ENCODE peak calls at places on chromosome 3, in nine cellular contexts. D is H9, O is thoracic aorta, Z is endodermal cell, Q is HFFc6, F is AG09309, J is mesothelial cell of epicardium, T is neural crest cell, W is nephron progenitor cell. E is an unnamed sample.

GRCh38 chr3:18740631-18741583 is 315.8 kb upstream of the SATB1 start:
- DNase-seq in W (no peak), T (no peak), D (no peak), F (no peak), Q (no peak), J (no peak), O (no peak), Z (no peak), E (no peak)

GRCh38 chr3:99901200-99901926 is 83.7 kb downstream of the CMSS1 start:
- DNase-seq in F (no peak), J (no peak), T (no peak), Z (no peak), O (no peak), D (no peak), W (no peak), Q (peak; percentile 89), E (no peak)

GRCh38 chr3:132867956-132868355 is 145.7 kb upstream of the NPHP3 start:
- DNase-seq in F (no peak), T (no peak), Q (no peak), Z (no peak), J (no peak), O (no peak), W (no peak), D (no peak), E (no peak)

GRCh38 chr3:83902842-83903241 is 1055.9 kb upstream of the CADM2 start:
- DNase-seq in J (no peak), W (no peak), Q (no peak), D (no peak), T (no peak), F (no peak), O (no peak), Z (no peak), E (no peak)

GRCh38 chr3:54914180-54914579 is 13.7 kb downstream of the LRTM1 start:
- DNase-seq in Z (no peak), D (no peak), J (no peak), T (no peak), Q (no peak), O (no peak), W (no peak), F (no peak), E (no peak)

GRCh38 chr3:114290911-114291901 is 2.6 kb upstream of the TIGIT start:
- DNase-seq in O (no peak), J (peak; percentile 66), Q (peak; percentile 9), T (peak; percentile 72), Z (peak; percentile 99), W (peak; percentile 86), F (no peak), D (peak; percentile 95), E (peak; percentile 63)

GRCh38 chr3:180409170-180409569 is 192.8 kb upstream of the TTC14 start:
- DNase-seq in F (no peak), O (no peak), Q (no peak), D (no peak), T (no peak), Z (no peak), J (no peak), W (no peak), E (no peak)

GRCh38 chr3:159448902-159449301 is 539.7 kb upstream of the IL12A start:
- DNase-seq in Z (no peak), T (no peak), Q (no peak), D (no peak), J (no peak), O (no peak), F (no peak), W (no peak), E (no peak)

GRCh38 chr3:48650723-48651122 is 12.0 kb downstream of the CELSR3 start:
- DNase-seq in F (no peak), W (no peak), T (no peak), D (no peak), Z (no peak), O (no peak), J (no peak), Q (no peak), E (no peak)

GRCh38 chr3:29057326-29057725 is 223.5 kb upstream of the RBMS3 start:
- DNase-seq in Z (no peak), Q (peak; percentile 75), W (no peak), F (peak; percentile 65), J (no peak), D (peak; percentile 36), T (no peak), O (no peak), E (no peak)

GRCh38 chr3:133161666-133162065 is 123.5 kb downstream of the TMEM108 start:
- DNase-seq in T (no peak), D (no peak), Q (no peak), O (no peak), J (no peak), F (no peak), W (no peak), Z (no peak), E (no peak)

GRCh38 chr3:102339671-102340070 is 95.1 kb upstream of the ZPLD1 start:
- DNase-seq in J (no peak), O (no peak), T (no peak), Q (no peak), W (no peak), D (no peak), Z (no peak), F (no peak), E (no peak)

DNA sequence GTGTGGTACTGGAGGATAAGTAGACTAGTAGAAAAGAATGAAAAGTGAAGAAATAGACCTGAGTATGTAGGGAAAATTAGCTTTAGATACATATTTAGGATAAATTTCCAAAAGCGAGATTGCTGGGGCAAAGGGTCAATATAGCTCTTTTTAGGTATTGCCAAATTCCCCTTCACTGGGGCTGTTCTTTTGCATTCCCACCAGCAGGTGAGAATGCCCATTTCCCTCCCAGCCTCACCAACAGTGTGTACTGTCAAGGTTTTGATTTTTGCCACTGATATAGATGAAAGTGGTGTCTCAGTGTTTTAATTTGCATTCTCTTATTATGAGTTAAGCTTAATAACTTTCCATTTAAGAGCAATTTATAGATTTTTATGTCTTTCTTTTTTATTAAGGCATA is 35.7 kb upstream of the BHLHE40 start:
- DNase-seq in Z (no peak), J (no peak), W (no peak), T (no peak), O (no peak), Q (no peak), F (no peak), D (no peak), E (no peak)
- TF ChIP-seq CTCF in Z (peak; percentile 80), J (peak; percentile 20), W (peak; percentile 26), T (peak; percentile 48), O (peak; percentile 28), Q (peak; percentile 67), F (peak; percentile 39), D (peak; percentile 73), E (no peak)

DNA sequence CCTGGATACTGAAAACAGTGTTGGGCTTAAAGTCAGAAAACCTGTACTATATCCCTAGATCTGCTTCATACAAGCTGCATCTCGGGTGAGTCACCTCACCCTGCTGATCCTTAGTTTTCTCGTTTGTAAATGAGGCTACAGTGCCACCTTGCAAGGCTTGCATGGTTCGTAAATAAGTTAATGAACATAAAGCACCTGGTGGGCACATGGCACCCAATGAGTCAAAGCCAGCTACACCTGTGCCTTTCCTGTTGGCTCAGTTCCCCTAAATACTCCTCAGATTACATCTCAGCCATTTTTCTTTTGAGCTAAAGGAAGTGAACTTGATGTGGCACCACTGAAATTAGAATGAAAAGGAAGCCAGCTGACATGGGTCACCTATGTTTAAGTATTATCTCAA is 26.5 kb downstream of the RTP1 start:
- DNase-seq in W (no peak), F (no peak), Z (no peak), T (no peak), Q (peak; percentile 25), J (no peak), D (no peak), O (no peak), E (no peak)
- TF ChIP-seq CTCF in W (no peak), F (no peak), Z (no peak), T (no peak), Q (no peak), J (no peak), D (no peak), O (no peak), E (no peak)

GRCh38 chr3:156135921-156136655 is 15.7 kb downstream of the KCNAB1 start:
- DNase-seq in D (no peak), W (no peak), Z (no peak), O (no peak), T (no peak), J (no peak), F (no peak), Q (no peak), E (no peak)
- TF ChIP-seq CTCF in D (peak; percentile 63), W (no peak), Z (peak; percentile 75), O (no peak), T (peak; percentile 40), J (no peak), F (no peak), Q (peak; percentile 56), E (no peak)

GRCh38 chr3:67034371-67034770 is 36.3 kb downstream of the KBTBD8 start:
- DNase-seq in J (no peak), D (no peak), Z (no peak), O (no peak), Q (no peak), W (no peak), T (no peak), F (no peak), E (no peak)

GRCh38 chr3:67031986-67032385 is 33.9 kb downstream of the KBTBD8 start:
- DNase-seq in W (no peak), Z (no peak), J (no peak), Q (no peak), O (no peak), D (no peak), T (no peak), F (no peak), E (no peak)

GRCh38 chr3:67033091-67033490 is 35.0 kb downstream of the KBTBD8 start:
- DNase-seq in Q (no peak), D (no peak), F (no peak), J (no peak), Z (no peak), T (no peak), O (no peak), W (no peak), E (no peak)

DNA sequence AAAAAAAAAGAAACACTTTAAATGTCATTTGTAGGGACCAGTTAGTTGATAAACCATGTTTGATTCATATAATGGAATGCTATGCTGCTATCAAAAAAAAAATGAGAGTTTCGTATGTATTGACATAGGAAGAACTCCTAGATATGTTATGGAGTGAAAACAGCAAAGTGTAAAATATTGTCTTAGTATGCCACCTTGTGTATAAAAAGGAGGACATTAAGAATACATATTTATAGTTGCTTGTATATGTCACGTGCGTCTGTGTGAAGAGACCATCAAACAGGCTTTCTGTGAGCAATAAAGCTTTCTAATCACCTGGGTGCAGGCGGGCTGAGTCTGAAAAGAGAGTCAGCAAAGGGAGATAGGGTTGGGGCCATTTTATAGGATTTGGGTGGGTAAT is 39.5 kb downstream of the KBTBD8 start:
- DNase-seq in W (no peak), Z (no peak), F (no peak), O (no peak), T (no peak), D (no peak), J (no peak), Q (no peak), E (no peak)
- TF ChIP-seq CTCF in W (no peak), Z (no peak), F (no peak), O (no peak), T (no peak), D (no peak), J (no peak), Q (no peak), E (no peak)

GRCh38 chr3:89098964-89099585 is 8.3 kb upstream of the EPHA3 start:
- DNase-seq in J (peak; percentile 47), D (peak; percentile 64), F (peak; percentile 23), T (peak; percentile 36), Z (peak; percentile 85), W (peak; percentile 52), Q (peak; percentile 33), O (no peak), E (no peak)
- TF ChIP-seq CTCF in J (peak; percentile 74), D (peak; percentile 97), F (peak; percentile 96), T (peak; percentile 98), Z (peak; percentile 99), W (peak; percentile 98), Q (peak; percentile 90), O (peak; percentile 83), E (no peak)

E was measured in omental fat pad.